ENCODE peak calls at places on chromosomes 11 and 22, in eight cellular contexts. H, D, T, Z, X, V, E and A are unnamed samples.

GRCh38 chr11:66996609-66997273 is 21.6 kb downstream of the C11orf86 start:
- DNase-seq in H (no peak), D (no peak), T (no peak), Z (no peak), X (no peak), V (no peak), E (no peak), A (no peak)

GRCh38 chr11:122075016-122075415 is 41.0 kb downstream of the BLID start:
- DNase-seq in H (no peak), D (no peak), T (no peak), Z (no peak), X (no peak), V (no peak), E (no peak), A (no peak)

GRCh38 chr11:103671143-103671651 is 365.2 kb upstream of the DDI1 start:
- DNase-seq in H (no peak), D (no peak), T (no peak), Z (no peak), X (no peak), V (no peak), E (no peak), A (no peak)

GRCh38 chr11:12922980-12923507 is 86.1 kb upstream of the RASSF10 start:
- DNase-seq in H (no peak), D (no peak), T (no peak), Z (no peak), X (no peak), V (no peak), E (no peak), A (no peak)

GRCh38 chr11:93497575-93497974 is 45.6 kb downstream of the SMCO4 start:
- DNase-seq in H (no peak), D (no peak), T (no peak), Z (no peak), X (no peak), V (no peak), E (no peak), A (no peak)

GRCh38 chr11:86149813-86150212 is 80.9 kb upstream of the PICALM start:
- DNase-seq in H (no peak), D (no peak), T (no peak), Z (no peak), X (no peak), V (no peak), E (no peak), A (no peak)

GRCh38 chr11:74004046-74004693 is 4.7 kb downstream of the UCP3 start:
- DNase-seq in H (no peak), D (no peak), T (no peak), Z (no peak), X (no peak), V (peak), E (no peak), A (no peak)

GRCh38 chr11:92820860-92821259 is 148.6 kb upstream of the MTNR1B start:
- DNase-seq in H (no peak), D (no peak), T (no peak), Z (no peak), X (no peak), V (no peak), E (no peak), A (no peak)

GRCh38 chr11:29293825-29294224 is 723.0 kb downstream of the KCNA4 start:
- DNase-seq in H (no peak), D (no peak), T (no peak), Z (no peak), X (no peak), V (no peak), E (no peak), A (no peak)

GRCh38 chr22:43272869-43273318 is 70.3 kb downstream of the SCUBE1 start:
- DNase-seq in H (no peak), D (no peak), T (no peak), Z (peak), X (no peak), V (no peak), E (no peak), A (no peak)

GRCh38 chr11:128207861-128208321 is 379.5 kb downstream of the ETS1 start:
- DNase-seq in H (no peak), D (no peak), T (no peak), Z (no peak), X (no peak), V (no peak), E (no peak), A (no peak)

GRCh38 chr11:36459046-36459445 is 51.0 kb downstream of the TRAF6 start:
- DNase-seq in H (no peak), D (no peak), T (no peak), Z (no peak), X (no peak), V (no peak), E (no peak), A (no peak)

GRCh38 chr11:20493340-20493739 is 105.8 kb downstream of the PRMT3 start:
- DNase-seq in H (no peak), D (no peak), T (no peak), Z (no peak), X (no peak), V (no peak), E (no peak), A (no peak)

GRCh38 chr11:12777208-12777874 is 103.1 kb downstream of the TEAD1 start:
- DNase-seq in H (no peak), D (no peak), T (no peak), Z (no peak), X (peak), V (no peak), E (no peak), A (no peak)

GRCh38 chr22:39593061-39593930 is 22.7 kb downstream of the CACNA1I start:
- DNase-seq in H (no peak), D (no peak), T (no peak), Z (no peak), X (no peak), V (no peak), E (no peak), A (no peak)

GRCh38 chr11:116882386-116882785 is 45.0 kb upstream of the APOA1 start:
- DNase-seq in H (no peak), D (no peak), T (no peak), Z (no peak), X (no peak), V (no peak), E (no peak), A (no peak)

GRCh38 chr22:21677606-21678443 is 12.0 kb downstream of the PPIL2 start:
- DNase-seq in H (no peak), D (no peak), T (no peak), Z (no peak), X (no peak), V (no peak), E (no peak), A (no peak)

GRCh38 chr22:20436309-20437252 is 1.0 kb downstream of the SCARF2 start:
- DNase-seq in H (no peak), D (peak), T (no peak), Z (peak), X (peak), V (peak), E (peak), A (no peak)

GRCh38 chr11:32874144-32874543 is 18.5 kb upstream of the QSER1 start:
- DNase-seq in H (no peak), D (no peak), T (no peak), Z (no peak), X (no peak), V (no peak), E (no peak), A (no peak)

DNA sequence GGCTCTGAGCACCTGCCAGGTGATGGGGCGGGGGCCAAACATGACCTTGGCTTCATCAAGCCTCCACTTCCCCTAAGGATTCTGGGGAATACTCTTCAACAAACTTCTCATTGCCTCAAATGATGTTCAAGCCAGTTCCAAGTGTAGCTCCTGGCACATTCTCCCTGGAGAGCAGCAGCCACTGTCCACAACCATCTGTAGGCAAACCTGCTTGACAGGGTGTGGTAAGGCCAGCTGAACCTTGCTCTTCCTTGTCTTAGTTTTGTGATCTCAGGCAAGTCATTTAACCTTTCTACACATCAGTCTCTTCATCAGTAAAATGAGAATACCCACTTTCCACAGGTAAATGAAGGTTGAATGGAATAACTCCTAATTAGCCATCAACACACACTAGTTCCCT is 323.3 kb downstream of the TENM4 start:
- DNase-seq in H (no peak), D (no peak), T (no peak), Z (no peak), X (no peak), V (no peak), E (no peak), A (no peak)
- TF ChIP-seq CTCF in H (no peak), D (no peak), T (no peak), Z (no peak), X (no peak), V (no peak), E (no peak), A (no peak)

GRCh38 chr11:22162754-22163153 is 30.1 kb upstream of the ANO5 start:
- DNase-seq in H (no peak), D (no peak), T (no peak), Z (no peak), X (no peak), V (no peak), E (no peak), A (no peak)

GRCh38 chr11:22165087-22165486 is 27.8 kb upstream of the ANO5 start:
- DNase-seq in H (no peak), D (no peak), T (no peak), Z (no peak), X (no peak), V (no peak), E (no peak), A (no peak)

GRCh38 chr11:22165799-22166548 is 26.9 kb upstream of the ANO5 start:
- DNase-seq in H (no peak), D (no peak), T (no peak), Z (no peak), X (peak), V (no peak), E (no peak), A (no peak)

GRCh38 chr11:22163394-22163797 is 29.5 kb upstream of the ANO5 start:
- DNase-seq in H (no peak), D (no peak), T (peak), Z (no peak), X (no peak), V (peak), E (no peak), A (no peak)
- TF ChIP-seq POLR2AphosphoS5 in H (no peak), D (no peak), T (no peak), Z (no peak), X (no peak), V (no peak), E (no peak), A (no peak)

GRCh38 chr11:102010776-102011500 is 36.3 kb upstream of the CFAP300 start:
- DNase-seq in H (peak), D (peak), T (peak), Z (peak), X (peak), V (no peak), E (peak), A (peak)

GRCh38 chr11:102004220-102004619 is 43.0 kb upstream of the CFAP300 start:
- DNase-seq in H (no peak), D (no peak), T (no peak), Z (no peak), X (no peak), V (no peak), E (no peak), A (no peak)

GRCh38 chr11:102005306-102005705 is 41.9 kb upstream of the CFAP300 start:
- DNase-seq in H (no peak), D (no peak), T (no peak), Z (peak), X (no peak), V (no peak), E (no peak), A (no peak)

GRCh38 chr11:102006835-102007566 is 40.2 kb upstream of the CFAP300 start:
- DNase-seq in H (no peak), D (no peak), T (peak), Z (no peak), X (no peak), V (no peak), E (no peak), A (no peak)

GRCh38 chr11:102007567-102008437 is 39.4 kb upstream of the CFAP300 start:
- DNase-seq in H (no peak), D (no peak), T (peak), Z (peak), X (peak), V (no peak), E (no peak), A (peak)
- TF ChIP-seq CTCF in H (peak), D (peak), T (peak), Z (peak), X (peak), V (peak), E (no peak), A (peak)

GRCh38 chr11:83158474-83158786 is 1.5 kb downstream of the PCF11 start:
- DNase-seq in H (no peak), D (no peak), T (no peak), Z (no peak), X (no peak), V (no peak), E (no peak), A (no peak)

GRCh38 chr11:83157755-83158473 is 983 bp downstream of the PCF11 start:
- DNase-seq in H (peak), D (peak), T (peak), Z (peak), X (peak), V (peak), E (peak), A (peak)

GRCh38 chr11:83158965-83159900 is 2.3 kb downstream of the PCF11 start:
- DNase-seq in H (no peak), D (no peak), T (no peak), Z (no peak), X (no peak), V (no peak), E (no peak), A (no peak)

GRCh38 chr11:83156996-83157754 is at the start of gene PCF11:
- DNase-seq in H (no peak), D (no peak), T (no peak), Z (no peak), X (no peak), V (no peak), E (peak), A (no peak)

DNA sequence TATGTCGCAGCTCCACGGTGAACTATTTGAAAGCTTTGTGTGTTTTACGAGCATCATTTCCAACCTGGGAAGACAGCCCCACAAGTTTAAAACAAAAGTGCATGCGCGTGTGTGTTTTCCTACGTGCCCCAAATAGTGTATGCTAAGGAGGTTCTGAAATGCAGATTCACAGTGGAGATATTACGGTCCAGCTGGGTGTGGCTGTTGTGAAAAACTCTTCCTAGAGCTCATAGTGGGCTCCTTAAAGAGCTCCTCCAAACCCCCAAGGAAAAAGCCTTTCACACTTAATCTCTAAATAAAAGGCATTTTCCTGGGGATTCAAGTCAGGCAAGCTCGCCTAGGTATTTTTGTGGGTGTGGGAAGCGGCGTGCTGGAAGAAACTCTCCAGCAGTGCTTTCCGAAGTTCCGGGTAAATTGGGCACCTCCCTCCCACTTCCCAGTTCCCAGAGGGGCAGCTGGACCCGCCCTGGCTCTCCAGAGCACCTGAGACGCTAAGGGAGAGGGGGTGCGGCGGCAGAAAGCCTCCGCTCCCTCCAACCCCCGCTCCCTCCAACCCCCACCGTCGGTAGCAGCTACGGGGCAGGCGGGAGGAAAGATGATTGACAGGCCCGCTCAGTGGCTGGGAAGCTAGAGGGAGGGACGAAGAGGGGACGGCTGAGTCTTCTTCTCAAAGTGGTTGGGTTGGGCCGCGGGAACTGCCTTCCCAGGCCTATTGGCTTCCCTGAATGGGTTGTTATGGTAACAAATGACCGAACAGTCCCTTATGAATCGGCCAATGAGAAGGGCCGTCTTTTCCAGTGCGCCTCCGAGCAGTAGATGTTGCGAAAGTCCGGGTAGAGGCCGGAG is 558 bp upstream of the PCF11 start:
- DNase-seq in H (peak), D (peak), T (peak), Z (peak), X (peak), V (peak), E (peak), A (peak)
- TF ChIP-seq POLR2AphosphoS5 in H (no peak), D (no peak), T (peak), Z (peak), X (peak), V (peak), E (no peak), A (no peak)

GRCh38 chr22:25208743-25209505 is 9.3 kb downstream of the CRYBB3 start:
- DNase-seq in H (no peak), D (no peak), T (no peak), Z (peak), X (no peak), V (no peak), E (no peak), A (no peak)

GRCh38 chr22:25213221-25213620 is 6.2 kb upstream of the CRYBB2 start:
- DNase-seq in H (no peak), D (no peak), T (no peak), Z (no peak), X (no peak), V (no peak), E (no peak), A (no peak)

GRCh38 chr22:25210831-25211230 is 8.6 kb upstream of the CRYBB2 start:
- DNase-seq in H (no peak), D (no peak), T (no peak), Z (no peak), X (no peak), V (no peak), E (no peak), A (no peak)

GRCh38 chr22:25216230-25216629 is 3.2 kb upstream of the CRYBB2 start:
- DNase-seq in H (no peak), D (no peak), T (no peak), Z (no peak), X (no peak), V (no peak), E (no peak), A (no peak)

DNA sequence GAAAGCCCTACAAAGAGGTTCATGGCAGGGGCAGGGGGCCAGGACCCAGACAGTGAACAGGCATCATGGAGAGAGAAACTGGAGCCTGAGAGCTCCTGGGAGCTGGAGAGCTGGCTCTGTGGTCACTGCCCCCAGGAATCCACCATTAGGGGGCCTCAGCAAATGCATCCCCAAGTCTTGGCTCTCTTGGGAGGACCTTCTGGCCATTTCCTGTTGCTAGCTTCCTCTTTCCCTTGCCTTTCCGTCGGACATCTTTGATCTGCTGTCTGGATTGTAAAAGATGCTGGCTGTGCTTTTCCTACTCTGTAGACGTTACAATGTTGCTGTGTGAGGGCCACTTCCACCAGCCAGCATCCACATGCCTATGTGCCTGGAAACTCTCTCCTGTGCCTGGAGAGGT is 7.1 kb upstream of the CRYBB2 start:
- DNase-seq in H (no peak), D (no peak), T (no peak), Z (peak), X (no peak), V (no peak), E (no peak), A (no peak)
- TF ChIP-seq CTCF in H (no peak), D (no peak), T (no peak), Z (peak), X (no peak), V (no peak), E (peak), A (no peak)

GRCh38 chr11:119759324-119759723 is 30.3 kb upstream of the NECTIN1 start:
- DNase-seq in H (no peak), D (no peak), T (no peak), Z (no peak), X (no peak), V (peak), E (no peak), A (no peak)
- TF ChIP-seq POLR2AphosphoS5 in H (no peak), D (no peak), T (no peak), Z (no peak), X (no peak), V (no peak), E (no peak), A (no peak)

DNA sequence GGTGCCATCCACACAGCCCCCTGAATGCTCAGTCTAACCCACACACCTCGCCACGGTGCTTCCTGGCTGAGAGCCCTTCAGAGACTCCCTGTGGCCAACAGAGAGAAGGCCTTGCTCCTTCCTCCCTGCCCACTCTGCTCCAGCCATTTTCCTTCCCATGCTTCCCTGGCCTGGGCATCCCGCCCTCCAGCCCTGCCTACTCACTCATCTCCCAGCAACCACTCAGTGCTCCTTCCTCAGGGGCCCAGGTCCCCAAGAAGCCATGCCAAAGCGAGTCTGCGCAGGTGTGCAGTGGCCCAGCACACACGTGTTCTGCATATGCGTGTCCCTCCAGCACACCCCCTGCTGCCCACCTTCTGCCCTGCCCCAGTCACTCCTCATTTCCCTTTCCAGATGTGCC is 56.4 kb downstream of the NECTIN1 start:
- DNase-seq in H (no peak), D (no peak), T (no peak), Z (no peak), X (peak), V (no peak), E (no peak), A (no peak)
- TF ChIP-seq CTCF in H (no peak), D (no peak), T (no peak), Z (no peak), X (no peak), V (no peak), E (no peak), A (no peak)